ENCODE peak calls at places on chromosomes 4 and X, in seven cellular contexts. G is left ventricle myocardium inferior; X is CD8-positive, alpha-beta T cell; N is brain microvascular endothelial cell; B is neural progenitor cell; Q is fibroblast of pulmonary artery; M is astrocyte of the spinal cord. E is an unnamed sample.

GRCh38 chrX:129833153-129834004 is 10.3 kb downstream of the ZDHHC9 start:
- DNase-seq in G (no peak), X (no peak), N (peak), B (no peak), Q (peak), M (peak), E (no peak)

GRCh38 chr4:153809916-153810810 is 21.3 kb upstream of the SFRP2 start:
- DNase-seq in G (no peak), X (no peak), N (no peak), B (no peak), Q (no peak), M (no peak), E (no peak)

GRCh38 chrX:23694606-23695005 is 27.3 kb downstream of the PRDX4 start:
- DNase-seq in G (peak), X (peak), N (peak), B (peak), Q (peak), M (peak), E (peak)

GRCh38 chr4:45063166-45063565 is 336.8 kb upstream of the GNPDA2 start:
- DNase-seq in G (no peak), X (no peak), N (no peak), B (no peak), Q (no peak), M (no peak), E (no peak)

GRCh38 chr4:41670530-41670929 is 78.0 kb downstream of the PHOX2B start:
- DNase-seq in G (peak), X (no peak), N (no peak), B (no peak), Q (no peak), M (no peak), E (no peak)

GRCh38 chr4:7381221-7381889 is 53.4 kb downstream of the PSAPL1 start:
- DNase-seq in G (peak), X (no peak), N (no peak), B (no peak), Q (no peak), M (no peak), E (no peak)

GRCh38 chrX:103517246-103517645 is 2.0 kb downstream of the RAB40A start:
- DNase-seq in G (no peak), X (no peak), N (peak), B (no peak), Q (peak), M (peak), E (peak)

GRCh38 chr4:157804986-157805385 is 367.8 kb downstream of the GASK1B start:
- DNase-seq in G (no peak), X (no peak), N (no peak), B (peak), Q (peak), M (peak), E (peak)

GRCh38 chrX:12308420-12308819 is 170.1 kb downstream of the FRMPD4 start:
- DNase-seq in G (peak), X (no peak), N (no peak), B (peak), Q (no peak), M (no peak), E (no peak)

GRCh38 chr4:109091754-109092409 is 210.6 kb downstream of the COL25A1 start:
- DNase-seq in G (no peak), X (no peak), N (no peak), B (no peak), Q (no peak), M (no peak), E (no peak)

GRCh38 chrX:16123222-16123786 is at the start of gene GRPR:
- DNase-seq in G (peak), X (peak), N (peak), B (peak), Q (peak), M (peak), E (peak)

GRCh38 chrX:132612990-132613564 is 124.2 kb upstream of the MBNL3 start:
- DNase-seq in G (peak), X (peak), N (peak), B (peak), Q (peak), M (peak), E (no peak)

GRCh38 chr4:102869569-102870227 is 906 bp downstream of the CISD2 start:
- DNase-seq in G (no peak), X (no peak), N (no peak), B (no peak), Q (no peak), M (no peak), E (no peak)

GRCh38 chrX:1316527-1316926 is 20.1 kb upstream of the IL3RA start:
- DNase-seq in G (peak), X (no peak), N (no peak), B (no peak), Q (no peak), M (no peak), E (no peak)

GRCh38 chrX:40908857-40909475 is 173.6 kb upstream of the MED14 start:
- DNase-seq in G (no peak), X (no peak), N (peak), B (no peak), Q (peak), M (peak), E (peak)

GRCh38 chr4:54100607-54101189 is 735 bp downstream of the GSX2 start:
- DNase-seq in G (no peak), X (no peak), N (no peak), B (peak), Q (no peak), M (no peak), E (no peak)

GRCh38 chrX:133792198-133792953 is 193.0 kb downstream of the GPC3 start:
- DNase-seq in G (peak), X (peak), N (peak), B (peak), Q (peak), M (peak), E (peak)

GRCh38 chrX:136354201-136354600 is 53.4 kb downstream of the ADGRG4 start:
- DNase-seq in G (no peak), X (no peak), N (no peak), B (no peak), Q (no peak), M (no peak), E (no peak)

GRCh38 chrX:154541896-154542722 is 4.5 kb downstream of the G6PD start:
- DNase-seq in G (peak), X (peak), N (peak), B (no peak), Q (peak), M (peak), E (peak)

DNA sequence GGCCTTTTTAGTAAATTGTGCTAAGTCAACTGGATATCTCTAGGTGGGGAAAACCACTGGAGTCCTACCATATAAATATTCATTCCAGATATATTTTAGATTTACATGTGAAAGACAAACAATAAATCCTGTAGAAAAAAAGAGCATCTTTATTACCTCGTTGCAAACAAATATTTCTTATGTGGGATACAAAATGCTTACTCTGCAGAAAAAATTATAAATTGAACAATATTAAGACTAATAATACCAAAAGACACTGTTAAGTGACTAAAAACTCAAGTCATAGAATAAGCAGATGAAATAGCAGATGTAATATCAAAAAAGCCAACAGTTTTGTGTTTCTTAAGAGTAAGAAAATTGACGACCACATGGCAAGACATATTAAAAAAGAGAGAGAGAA is 43.8 kb downstream of the SULT1B1 start:
- DNase-seq in G (no peak), X (no peak), N (no peak), B (no peak), Q (no peak), M (no peak), E (no peak)
- TF ChIP-seq CTCF in G (no peak), X (no peak), N (no peak), B (no peak), Q (no peak), M (no peak), E (no peak)

GRCh38 chrX:4550018-4550417 is 836.6 kb upstream of the PRKX start:
- DNase-seq in G (no peak), X (no peak), N (no peak), B (no peak), Q (no peak), M (no peak), E (no peak)
- TF ChIP-seq CTCF in G (no peak), X (no peak), N (no peak), B (peak), Q (no peak), M (peak), E (peak)

GRCh38 chr4:2007804-2008670 is 737 bp downstream of the NELFA start:
- DNase-seq in G (no peak), X (no peak), N (no peak), B (peak), Q (peak), M (no peak), E (no peak)
- TF ChIP-seq CTCF in G (no peak), X (no peak), N (no peak), B (no peak), Q (no peak), M (no peak), E (no peak)

GRCh38 chr4:25058796-25059195 is 28.1 kb upstream of the LGI2 start:
- DNase-seq in G (no peak), X (no peak), N (no peak), B (no peak), Q (no peak), M (no peak), E (no peak)

GRCh38 chr4:25060179-25060578 is 29.4 kb upstream of the LGI2 start:
- DNase-seq in G (no peak), X (no peak), N (no peak), B (no peak), Q (no peak), M (no peak), E (no peak)

GRCh38 chr4:25062098-25062497 is 31.4 kb upstream of the LGI2 start:
- DNase-seq in G (no peak), X (no peak), N (no peak), B (no peak), Q (no peak), M (no peak), E (no peak)

GRCh38 chr4:25061602-25062001 is 30.9 kb upstream of the LGI2 start:
- DNase-seq in G (no peak), X (no peak), N (no peak), B (no peak), Q (no peak), M (no peak), E (no peak)

DNA sequence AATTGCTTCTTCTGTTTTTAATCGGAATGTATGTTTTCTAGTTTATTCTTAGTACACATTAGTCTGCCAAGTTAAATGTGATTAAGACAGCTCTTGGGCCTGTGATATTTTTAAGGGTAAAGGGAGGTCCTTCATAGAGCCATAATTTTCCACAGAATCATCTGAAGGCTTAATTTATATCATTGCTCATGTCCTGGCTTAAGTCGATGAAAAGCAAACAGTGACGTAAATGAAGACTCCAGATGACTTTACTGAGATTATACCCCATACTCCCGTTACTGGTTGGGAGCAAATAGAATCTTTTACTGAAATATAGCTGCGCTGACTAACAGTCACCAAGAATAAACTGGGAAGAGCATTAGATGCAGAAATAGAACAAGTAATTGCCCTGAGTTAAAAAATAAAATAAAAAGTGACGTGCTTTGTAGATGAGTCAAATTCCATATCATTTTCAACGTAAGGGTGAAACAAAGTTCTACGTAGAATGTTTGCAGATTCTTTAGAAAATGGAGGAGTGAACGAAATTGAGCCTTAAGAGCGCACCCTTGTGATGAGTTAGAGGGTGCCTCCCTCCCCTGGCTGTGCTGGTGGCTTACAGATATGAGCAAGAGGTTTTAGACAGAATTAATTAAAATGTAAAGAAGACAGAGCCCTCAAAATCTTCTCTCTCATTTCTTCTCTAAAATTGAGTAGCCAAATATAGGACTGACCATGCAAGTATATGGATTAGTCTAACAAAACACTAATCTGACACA is 30.0 kb upstream of the LGI2 start:
- DNase-seq in G (no peak), X (no peak), N (no peak), B (no peak), Q (peak), M (no peak), E (no peak)
- TF ChIP-seq CTCF in G (no peak), X (no peak), N (no peak), B (no peak), Q (peak), M (no peak), E (no peak)

E was measured in kidney epithelial cell.